ENCODE peak calls at places on chromosomes 6 and 20, in nine cellular contexts. T is heart left ventricle, J is neuronal stem cell, N is fibroblast of lung, D is heart right ventricle, R is ascending aorta, Y is astrocyte, F is osteoblast, U is trophoblast cell. Z is an unnamed sample.
A peak's percentile ranks its signal among the peaks of the same experiment; 100 is the strongest.

GRCh38 chr20:3908667-3909066 is 19.5 kb downstream of the PANK2 start:
- DNase-seq in T (peak; percentile 71), J (no peak), N (no peak), D (peak; percentile 65), R (no peak), Y (no peak), F (peak; percentile 3), U (no peak), Z (no peak)

GRCh38 chr6:166656269-166657206 is 29.5 kb upstream of the RPS6KA2 start:
- DNase-seq in T (no peak), J (no peak), N (no peak), D (no peak), R (no peak), Y (no peak), F (no peak), U (no peak), Z (no peak)

GRCh38 chr6:106155219-106155830 is 69.2 kb downstream of the PRDM1 start:
- DNase-seq in T (no peak), J (no peak), N (no peak), D (no peak), R (no peak), Y (no peak), F (no peak), U (no peak), Z (no peak)

GRCh38 chr20:21450572-21450971 is 53.2 kb upstream of the NKX2-4 start:
- DNase-seq in T (no peak), J (no peak), N (peak; percentile 5), D (no peak), R (no peak), Y (peak; percentile 3), F (peak; percentile 73), U (no peak), Z (no peak)

GRCh38 chr20:50628326-50628725 is 63.0 kb downstream of the RIPOR3 start:
- DNase-seq in T (no peak), J (no peak), N (no peak), D (no peak), R (no peak), Y (no peak), F (peak; percentile 19), U (no peak), Z (no peak)

GRCh38 chr20:35952480-35953410 is 1.6 kb downstream of the SCAND1 start:
- DNase-seq in T (no peak), J (no peak), N (peak; percentile 44), D (no peak), R (no peak), Y (peak; percentile 29), F (no peak), U (peak; percentile 12), Z (no peak)

GRCh38 chr20:61765871-61766654 is 299.6 kb downstream of the TAF4 start:
- DNase-seq in T (no peak), J (no peak), N (no peak), D (no peak), R (no peak), Y (no peak), F (peak; percentile 66), U (no peak), Z (no peak)

GRCh38 chr20:25077610-25078169 is 4.3 kb downstream of the VSX1 start:
- DNase-seq in T (no peak), J (no peak), N (peak; percentile 14), D (peak; percentile 48), R (no peak), Y (no peak), F (no peak), U (peak; percentile 66), Z (no peak)

GRCh38 chr6:33794910-33795615 is 6.1 kb upstream of the LEMD2 start:
- DNase-seq in T (no peak), J (no peak), N (no peak), D (no peak), R (no peak), Y (no peak), F (peak; percentile 38), U (peak; percentile 88), Z (no peak)

GRCh38 chr6:144471986-144472385 is 186.9 kb downstream of the UTRN start:
- DNase-seq in T (no peak), J (no peak), N (peak; percentile 62), D (no peak), R (no peak), Y (peak; percentile 50), F (no peak), U (no peak), Z (no peak)

DNA sequence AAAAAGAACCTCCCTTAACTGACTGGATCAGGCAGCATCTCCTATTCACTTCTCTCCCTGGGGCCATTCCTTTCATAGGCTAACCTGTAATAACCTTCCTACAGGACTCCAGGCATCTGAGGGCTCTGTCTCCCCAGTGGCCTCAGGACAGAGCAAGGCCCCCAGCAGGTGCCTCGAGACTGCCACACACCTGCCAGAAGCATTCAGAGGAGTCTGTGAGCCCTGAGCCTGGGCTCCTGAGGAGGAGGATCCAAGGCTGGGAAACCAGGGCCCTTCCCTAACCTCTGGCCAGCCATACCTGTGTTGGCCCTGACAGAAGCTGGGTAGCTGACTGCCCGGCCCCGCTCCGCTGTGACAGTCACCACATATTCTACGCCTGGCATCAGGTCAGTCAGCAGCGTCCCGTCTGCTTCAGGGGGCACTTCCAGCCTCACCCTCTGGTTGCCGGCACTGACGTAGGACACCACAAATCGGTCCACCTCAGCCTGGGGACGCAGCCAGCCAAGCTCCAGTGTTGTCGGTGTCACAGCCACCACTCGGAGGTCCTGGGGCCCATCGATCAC is 20.6 kb downstream of the TNXB start:
- DNase-seq in T (peak; percentile 30), J (no peak), N (no peak), D (no peak), R (no peak), Y (no peak), F (peak; percentile 66), U (no peak), Z (no peak)
- H3K27ac ChIP-seq in T (no peak overlapping the region), J (no peak overlapping the region), N (no peak overlapping the region), D (peak overlapping the region; percentile 64), R (peak overlapping the region; percentile 82), Y (no peak overlapping the region), F (no peak overlapping the region), U (no peak overlapping the region), Z (peak overlapping the region; percentile 66)

GRCh38 chr6:81752084-81752968 is at the start of gene TENT5A:
- DNase-seq in T (peak; percentile 96), J (peak; percentile 76), N (peak; percentile 93), D (peak; percentile 93), R (peak; percentile 96), Y (peak; percentile 86), F (peak; percentile 96), U (peak; percentile 98), Z (peak; percentile 93)
- H3K27ac ChIP-seq in T (peak within 1 kb of the TSS; percentile 94), J (no peak within 1 kb of the TSS), N (peak within 1 kb of the TSS; percentile 96), D (peak within 1 kb of the TSS; percentile 97), R (peak within 1 kb of the TSS; percentile 90), Y (peak within 1 kb of the TSS; percentile 96), F (peak within 1 kb of the TSS; percentile 98), U (peak within 1 kb of the TSS; percentile 77), Z (peak within 1 kb of the TSS; percentile 91)

GRCh38 chr6:13427346-13427745 is 60.1 kb downstream of the GFOD1 start:
- DNase-seq in T (no peak), J (no peak), N (no peak), D (no peak), R (peak; percentile 19), Y (no peak), F (no peak), U (peak; percentile 83), Z (no peak)

GRCh38 chr6:13429406-13429753 is 58.0 kb downstream of the GFOD1 start:
- DNase-seq in T (no peak), J (no peak), N (no peak), D (no peak), R (peak; percentile 46), Y (no peak), F (no peak), U (no peak), Z (no peak)

GRCh38 chr6:13428528-13429405 is 58.6 kb downstream of the GFOD1 start:
- DNase-seq in T (no peak), J (no peak), N (no peak), D (no peak), R (peak; percentile 51), Y (no peak), F (no peak), U (no peak), Z (no peak)

GRCh38 chr6:13425971-13426931 is 61.1 kb downstream of the GFOD1 start:
- DNase-seq in T (no peak), J (no peak), N (peak; percentile 88), D (no peak), R (peak; percentile 82), Y (peak; percentile 83), F (peak; percentile 90), U (peak; percentile 71), Z (no peak)

DNA sequence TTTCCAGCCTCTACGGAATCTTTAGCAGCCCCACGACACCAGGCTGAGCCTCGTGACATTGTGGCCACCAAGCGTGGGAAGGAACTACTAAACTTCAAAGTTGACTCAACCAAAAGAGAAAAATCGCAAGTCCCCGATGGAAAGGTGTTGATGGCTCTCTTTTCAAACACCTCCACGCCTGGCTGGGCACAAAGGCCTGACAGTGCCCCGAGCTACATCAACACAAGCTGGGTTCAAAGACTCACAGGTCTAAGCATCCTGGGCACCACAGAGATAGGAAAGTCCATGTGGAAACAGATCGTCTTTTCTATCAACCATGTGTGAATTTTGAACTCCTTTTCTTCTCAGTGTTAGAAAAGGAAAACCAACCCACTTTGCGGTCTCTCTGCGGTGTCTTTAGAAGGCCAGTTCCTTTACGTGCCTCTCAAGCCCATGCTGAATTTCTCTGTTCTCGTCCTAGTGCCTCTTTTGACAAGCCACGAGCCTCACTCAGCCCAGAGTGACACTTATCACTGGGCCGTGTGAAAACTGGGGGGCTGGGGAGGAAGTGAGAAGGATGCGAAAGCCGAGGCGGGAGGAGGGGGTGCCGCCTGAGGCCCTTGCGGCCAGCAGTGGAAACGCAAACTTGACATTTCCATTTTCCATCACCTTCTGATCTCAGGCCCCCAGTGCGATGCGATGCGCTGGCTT is 59.4 kb downstream of the GFOD1 start:
- DNase-seq in T (no peak), J (no peak), N (no peak), D (no peak), R (peak; percentile 63), Y (no peak), F (no peak), U (no peak), Z (no peak)
- H3K27ac ChIP-seq in T (no peak overlapping the region), J (no peak overlapping the region), N (no peak overlapping the region), D (peak overlapping the region; percentile 67), R (no peak overlapping the region), Y (no peak overlapping the region), F (no peak overlapping the region), U (no peak overlapping the region), Z (no peak overlapping the region)

DNA sequence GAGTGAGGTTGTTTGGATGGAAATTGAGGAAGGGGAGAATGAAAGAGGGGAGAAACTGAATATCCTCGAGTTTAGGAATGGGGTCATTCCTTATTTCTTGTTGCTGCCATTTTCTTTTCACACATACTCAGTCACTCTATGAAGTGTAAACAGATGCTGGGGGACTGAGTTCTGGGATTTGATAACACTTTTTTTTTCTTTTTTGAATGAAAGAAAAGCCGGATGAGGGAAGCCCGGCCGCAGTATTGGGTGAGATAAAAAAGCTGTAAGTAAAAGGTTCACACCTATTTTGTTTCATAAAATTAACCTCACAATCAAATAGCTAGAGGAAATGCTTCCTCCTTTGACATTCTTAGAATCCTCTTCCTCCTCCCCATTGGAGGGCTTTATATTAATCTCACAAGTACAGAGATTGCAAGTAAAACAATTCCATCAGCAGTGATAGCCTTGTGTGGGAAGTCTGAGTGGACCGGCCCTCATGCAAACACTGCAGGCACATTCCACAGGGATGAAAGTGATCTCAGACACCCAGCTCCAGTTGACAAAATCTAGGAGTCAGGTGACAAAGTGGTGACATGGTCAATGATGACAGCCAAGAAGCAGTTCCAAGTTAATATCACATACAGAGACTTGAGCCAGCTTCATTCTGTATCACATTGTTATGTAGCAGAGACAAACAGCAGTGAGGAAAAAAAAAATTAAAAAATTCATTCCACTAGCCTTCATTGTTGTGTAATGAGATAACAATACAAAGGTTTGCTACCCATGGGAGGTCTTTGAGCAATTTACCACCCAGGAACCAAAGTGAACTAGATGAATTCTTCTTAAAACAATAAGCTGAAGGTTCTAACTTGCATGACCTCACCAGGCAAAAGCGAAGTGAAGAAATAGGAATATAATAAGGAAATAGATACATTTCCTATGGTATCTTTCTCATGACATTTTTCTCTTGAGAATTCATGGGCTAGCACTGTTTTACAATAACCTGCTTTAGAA is 391.0 kb upstream of the HSF2 start:
- DNase-seq in T (peak; percentile 68), J (peak; percentile 8), N (peak; percentile 67), D (peak; percentile 13), R (no peak), Y (peak; percentile 57), F (no peak), U (no peak), Z (no peak)
- H3K27ac ChIP-seq in T (peak overlapping the region; percentile 73), J (no peak overlapping the region), N (no peak overlapping the region), D (peak overlapping the region; percentile 13), R (no peak overlapping the region), Y (peak overlapping the region; percentile 1), F (peak overlapping the region; percentile 58), U (no peak overlapping the region), Z (no peak overlapping the region)

Z was measured in tibial nerve.